ENCODE peak calls at places on chromosome 13, in nine cellular contexts. W is breast epithelium, E is tibial nerve, H is adrenal gland, M is upper lobe of left lung, Q is thoracic aorta, O is A549, T is psoas muscle, N is aorta. L is an unnamed sample. For H3K4me1, the result is how much of the 10 kb centered on the place peaks cover.

GRCh38 chr13:30818323-30818960 is 83.1 kb downstream of the ALOX5AP start:
- DNase-seq in W (no peak), E (no peak), H (no peak), M (peak), Q (peak), O (no peak), T (peak), N (no peak), L (no peak)

GRCh38 chr13:96391606-96392005 is 301.7 kb downstream of the HS6ST3 start:
- DNase-seq in W (no peak), E (no peak), H (no peak), M (no peak), Q (no peak), O (no peak), T (no peak), N (no peak), L (no peak)

GRCh38 chr13:106942558-106942957 is 374.6 kb upstream of the ARGLU1 start:
- DNase-seq in W (no peak), E (no peak), H (no peak), M (no peak), Q (no peak), O (no peak), T (no peak), N (no peak), L (no peak)

GRCh38 chr13:34360702-34361101 is 542.8 kb downstream of the RFC3 start:
- DNase-seq in W (no peak), E (no peak), H (no peak), M (no peak), Q (no peak), O (no peak), T (no peak), N (no peak), L (no peak)

GRCh38 chr13:52399708-52400107 is 6.3 kb downstream of the THSD1 start:
- DNase-seq in W (no peak), E (no peak), H (no peak), M (no peak), Q (no peak), O (peak), T (no peak), N (no peak), L (no peak)

GRCh38 chr13:37995052-37995451 is 125.5 kb upstream of the TRPC4 start:
- DNase-seq in W (no peak), E (no peak), H (no peak), M (no peak), Q (no peak), O (no peak), T (no peak), N (no peak), L (no peak)

GRCh38 chr13:113162783-113163685 is 4.6 kb downstream of the PROZ start:
- DNase-seq in W (peak), E (no peak), H (no peak), M (no peak), Q (no peak), O (no peak), T (no peak), N (no peak), L (no peak)

GRCh38 chr13:108195146-108195545 is 20.2 kb downstream of the LIG4 start:
- DNase-seq in W (no peak), E (no peak), H (no peak), M (no peak), Q (no peak), O (no peak), T (no peak), N (no peak), L (no peak)

GRCh38 chr13:49499889-49500660 is 4.3 kb downstream of the PHF11 start:
- DNase-seq in W (no peak), E (no peak), H (no peak), M (no peak), Q (no peak), O (no peak), T (no peak), N (no peak), L (no peak)

GRCh38 chr13:62846302-62846701 is 1430.7 kb upstream of the PCDH20 start:
- DNase-seq in W (no peak), E (no peak), H (no peak), M (no peak), Q (no peak), O (no peak), T (no peak), N (no peak), L (no peak)

GRCh38 chr13:45715351-45715750 is 13.2 kb downstream of the CBY2 start:
- DNase-seq in W (no peak), E (no peak), H (no peak), M (no peak), Q (no peak), O (no peak), T (no peak), N (no peak), L (no peak)

GRCh38 chr13:25901460-25902376 is 150.1 kb downstream of the SHISA2 start:
- DNase-seq in W (no peak), E (no peak), H (no peak), M (no peak), Q (no peak), O (peak), T (no peak), N (no peak), L (no peak)

GRCh38 chr13:56773148-56773547 is 367.6 kb upstream of the PRR20A start:
- DNase-seq in W (no peak), E (no peak), H (no peak), M (no peak), Q (no peak), O (no peak), T (no peak), N (no peak), L (no peak)

GRCh38 chr13:39900106-39900750 is 244.8 kb downstream of the COG6 start:
- DNase-seq in W (no peak), E (no peak), H (no peak), M (no peak), Q (no peak), O (no peak), T (no peak), N (no peak), L (no peak)

GRCh38 chr13:79283742-79284141 is 122.3 kb downstream of the RBM26 start:
- DNase-seq in W (no peak), E (no peak), H (no peak), M (no peak), Q (no peak), O (no peak), T (no peak), N (no peak), L (no peak)

GRCh38 chr13:108227651-108228272 is 9.6 kb downstream of the ABHD13 start:
- DNase-seq in W (no peak), E (no peak), H (no peak), M (no peak), Q (no peak), O (peak), T (no peak), N (no peak), L (no peak)

GRCh38 chr13:76754414-76754813 is 131.8 kb downstream of the KCTD12 start:
- DNase-seq in W (no peak), E (no peak), H (peak), M (peak), Q (no peak), O (no peak), T (no peak), N (no peak), L (no peak)

GRCh38 chr13:113410472-113411201 is 42.7 kb downstream of the ADPRHL1 start:
- DNase-seq in W (no peak), E (no peak), H (no peak), M (no peak), Q (peak), O (peak), T (peak), N (peak), L (no peak)

GRCh38 chr13:78160793-78161192 is 242.2 kb upstream of the EDNRB start:
- DNase-seq in W (no peak), E (no peak), H (no peak), M (no peak), Q (no peak), O (no peak), T (no peak), N (no peak), L (no peak)

GRCh38 chr13:36819064-36819810 is at the start of gene RFXAP:
- DNase-seq in W (peak), E (peak), H (peak), M (peak), Q (peak), O (peak), T (peak), N (peak), L (peak)

GRCh38 chr13:101916108-101916757 is 463.8 kb downstream of the ITGBL1 start:
- DNase-seq in W (no peak), E (no peak), H (no peak), M (no peak), Q (no peak), O (peak), T (peak), N (peak), L (peak)

GRCh38 chr13:41284512-41285288 is 21.3 kb upstream of the MTRF1 start:
- DNase-seq in W (no peak), E (no peak), H (no peak), M (no peak), Q (no peak), O (peak), T (no peak), N (peak), L (no peak)

GRCh38 chr13:93270769-93271753 is 44.5 kb downstream of the GPC6 start:
- DNase-seq in W (no peak), E (no peak), H (no peak), M (no peak), Q (no peak), O (peak), T (no peak), N (no peak), L (no peak)

GRCh38 chr13:52738719-52739467 is 727 bp downstream of the CNMD start:
- DNase-seq in W (no peak), E (no peak), H (no peak), M (no peak), Q (no peak), O (no peak), T (no peak), N (no peak), L (no peak)

GRCh38 chr13:51785592-51786424 is 18.2 kb downstream of the DHRS12 start:
- DNase-seq in W (no peak), E (no peak), H (no peak), M (peak), Q (no peak), O (no peak), T (peak), N (peak), L (peak)

GRCh38 chr13:31686660-31687430 is 52.5 kb upstream of the RXFP2 start:
- DNase-seq in W (no peak), E (no peak), H (no peak), M (no peak), Q (no peak), O (no peak), T (no peak), N (no peak), L (no peak)

GRCh38 chr13:38582133-38582532 is 104.7 kb upstream of the FREM2 start:
- DNase-seq in W (no peak), E (no peak), H (no peak), M (no peak), Q (no peak), O (peak), T (no peak), N (no peak), L (no peak)

GRCh38 chr13:37616131-37616530 is 17.6 kb upstream of the POSTN start:
- DNase-seq in W (no peak), E (no peak), H (no peak), M (no peak), Q (no peak), O (no peak), T (no peak), N (no peak), L (no peak)

GRCh38 chr13:45511310-45512147 is 46.8 kb downstream of the COG3 start:
- DNase-seq in W (no peak), E (no peak), H (no peak), M (no peak), Q (no peak), O (peak), T (no peak), N (no peak), L (no peak)

GRCh38 chr13:25588336-25589060 is 216.7 kb downstream of the ATP8A2 start:
- DNase-seq in W (no peak), E (no peak), H (no peak), M (no peak), Q (no peak), O (no peak), T (no peak), N (no peak), L (no peak)

GRCh38 chr13:47959468-47960088 is 41.5 kb downstream of the SUCLA2 start:
- DNase-seq in W (no peak), E (no peak), H (no peak), M (no peak), Q (no peak), O (no peak), T (no peak), N (no peak), L (no peak)

GRCh38 chr13:101394597-101394996 is 21.7 kb downstream of the NALCN start:
- DNase-seq in W (no peak), E (no peak), H (no peak), M (no peak), Q (no peak), O (no peak), T (no peak), N (no peak), L (no peak)

GRCh38 chr13:18946738-18947137 is 234.9 kb downstream of the TUBA3C start:
- DNase-seq in W (peak), E (no peak), H (no peak), M (no peak), Q (no peak), O (no peak), T (no peak), N (peak), L (no peak)

GRCh38 chr13:107534548-107534947 is 680.8 kb downstream of the LIG4 start:
- DNase-seq in W (no peak), E (no peak), H (no peak), M (no peak), Q (no peak), O (no peak), T (no peak), N (no peak), L (no peak)

GRCh38 chr13:33937373-33938087 is 119.6 kb downstream of the RFC3 start:
- DNase-seq in W (no peak), E (no peak), H (no peak), M (no peak), Q (no peak), O (no peak), T (no peak), N (no peak), L (no peak)

GRCh38 chr13:75514080-75515040 is 23.3 kb downstream of the COMMD6 start:
- DNase-seq in W (no peak), E (no peak), H (no peak), M (no peak), Q (no peak), O (no peak), T (no peak), N (no peak), L (no peak)

GRCh38 chr13:95301135-95301946 is at the start of gene ABCC4:
- DNase-seq in W (no peak), E (no peak), H (peak), M (peak), Q (no peak), O (peak), T (peak), N (peak), L (peak)

GRCh38 chr13:114228176-114228575 is 6.5 kb upstream of the CDC16 start:
- DNase-seq in W (no peak), E (no peak), H (no peak), M (no peak), Q (no peak), O (no peak), T (no peak), N (no peak), L (no peak)

GRCh38 chr13:57988276-57988675 is 356.7 kb downstream of the PCDH17 start:
- DNase-seq in W (no peak), E (no peak), H (no peak), M (no peak), Q (no peak), O (no peak), T (no peak), N (no peak), L (no peak)

GRCh38 chr13:75050419-75051066 is 431.4 kb downstream of the TBC1D4 start:
- DNase-seq in W (no peak), E (no peak), H (no peak), M (no peak), Q (no peak), O (no peak), T (no peak), N (no peak), L (no peak)

DNA sequence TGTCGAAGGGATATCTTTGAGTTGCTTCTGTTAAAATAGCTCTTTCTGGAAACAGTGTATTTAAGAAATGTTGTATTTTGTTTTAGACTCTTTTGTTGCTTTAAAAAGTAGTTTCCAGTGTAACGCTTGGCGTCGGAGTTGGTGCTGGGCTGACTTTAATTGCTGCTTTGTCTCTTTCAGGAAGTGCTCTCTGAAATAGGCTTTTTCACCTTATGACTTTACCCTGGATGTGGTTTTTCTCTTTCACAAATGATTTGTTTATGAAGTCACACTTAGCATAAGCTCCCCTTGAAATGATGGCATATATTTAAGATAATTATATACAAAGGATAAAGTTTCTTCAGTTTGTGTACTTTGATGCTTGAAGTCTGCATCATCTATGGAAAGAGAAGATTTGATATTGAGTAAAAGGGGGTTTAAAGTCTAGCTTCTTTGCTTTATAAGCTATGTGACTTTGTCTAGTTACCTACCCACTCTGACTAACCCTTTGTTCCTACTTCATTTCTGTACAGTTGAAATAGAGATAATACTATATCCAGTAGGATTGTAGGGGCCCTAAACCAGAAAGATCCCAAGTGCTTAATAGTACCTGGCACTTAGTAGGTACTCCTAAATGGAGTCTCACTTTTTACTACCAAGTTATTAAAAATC is at the start of gene GPR18:
- DNase-seq in W (no peak), E (no peak), H (no peak), M (no peak), Q (no peak), O (no peak), T (no peak), N (no peak), L (no peak)
- H3K4me1 ChIP-seq in W (under half), E (under half), H (under half), M (under half), Q (under half), O (under half), T (half or more), N (under half), L (under half)

GRCh38 chr13:27962128-27962841 is 6.8 kb downstream of the CDX2 start:
- DNase-seq in W (no peak), E (no peak), H (no peak), M (no peak), Q (no peak), O (no peak), T (no peak), N (no peak), L (no peak)
- H3K4me1 ChIP-seq in W (under half), E (under half), H (under half), M (under half), Q (under half), O (under half), T (under half), N (under half), L (under half)

DNA sequence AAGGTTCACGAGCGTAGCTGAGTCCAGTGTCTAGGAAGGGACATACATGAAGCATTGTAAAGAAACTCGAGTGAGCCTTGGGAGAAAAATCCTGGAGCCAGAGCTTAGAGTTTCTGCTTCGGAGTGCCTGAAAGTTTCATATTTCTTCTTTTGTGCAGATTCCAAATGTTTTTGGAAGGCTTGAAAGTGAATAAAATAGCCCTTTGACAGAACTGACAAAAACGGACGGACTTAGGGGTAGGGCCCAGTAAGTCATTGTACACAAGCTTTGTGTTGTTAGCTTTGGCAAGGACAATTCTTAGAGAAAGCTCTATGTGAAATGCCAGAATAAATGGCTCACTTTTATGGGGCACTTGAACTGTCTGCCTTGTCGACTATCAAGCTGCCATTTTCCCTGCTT is 2.7 kb downstream of the RNF113B start:
- DNase-seq in W (no peak), E (no peak), H (no peak), M (no peak), Q (no peak), O (no peak), T (no peak), N (no peak), L (no peak)
- H3K4me1 ChIP-seq in W (under half), E (under half), H (under half), M (under half), Q (under half), O (under half), T (under half), N (under half), L (under half)

GRCh38 chr13:29589967-29590366 is 5.5 kb downstream of the SLC7A1 start:
- DNase-seq in W (no peak), E (no peak), H (no peak), M (no peak), Q (no peak), O (no peak), T (no peak), N (no peak), L (no peak)
- H3K4me1 ChIP-seq in W (under half), E (under half), H (under half), M (under half), Q (under half), O (under half), T (under half), N (under half), L (under half)

DNA sequence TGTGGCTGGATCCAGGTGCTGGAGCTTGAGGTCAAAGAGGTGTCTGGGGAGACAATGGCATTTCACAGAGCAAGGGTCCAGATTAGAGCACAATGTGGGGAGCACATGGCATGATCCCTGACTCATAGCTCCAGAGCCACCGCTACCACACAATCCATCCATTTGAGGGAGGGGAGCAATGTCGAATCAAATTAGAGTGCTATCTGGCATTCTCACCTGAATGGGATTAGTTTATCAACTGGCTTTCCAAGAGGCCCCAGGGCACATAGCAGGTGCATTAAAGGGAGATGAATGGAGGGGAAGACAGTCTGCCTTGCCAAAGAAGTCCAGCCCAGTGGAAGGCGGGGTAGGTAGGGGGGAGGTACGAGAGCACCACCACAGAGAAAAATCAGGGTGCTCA is 194.4 kb upstream of the GPR12 start:
- DNase-seq in W (no peak), E (no peak), H (no peak), M (no peak), Q (no peak), O (no peak), T (no peak), N (no peak), L (no peak)
- H3K4me1 ChIP-seq in W (under half), E (under half), H (under half), M (under half), Q (under half), O (under half), T (under half), N (under half), L (under half)

GRCh38 chr13:43054803-43055802 is 31.7 kb downstream of the DNAJC15 start:
- DNase-seq in W (no peak), E (no peak), H (peak), M (no peak), Q (no peak), O (peak), T (no peak), N (no peak), L (no peak)
- H3K4me1 ChIP-seq in W (under half), E (under half), H (under half), M (under half), Q (under half), O (under half), T (under half), N (under half), L (half or more)

DNA sequence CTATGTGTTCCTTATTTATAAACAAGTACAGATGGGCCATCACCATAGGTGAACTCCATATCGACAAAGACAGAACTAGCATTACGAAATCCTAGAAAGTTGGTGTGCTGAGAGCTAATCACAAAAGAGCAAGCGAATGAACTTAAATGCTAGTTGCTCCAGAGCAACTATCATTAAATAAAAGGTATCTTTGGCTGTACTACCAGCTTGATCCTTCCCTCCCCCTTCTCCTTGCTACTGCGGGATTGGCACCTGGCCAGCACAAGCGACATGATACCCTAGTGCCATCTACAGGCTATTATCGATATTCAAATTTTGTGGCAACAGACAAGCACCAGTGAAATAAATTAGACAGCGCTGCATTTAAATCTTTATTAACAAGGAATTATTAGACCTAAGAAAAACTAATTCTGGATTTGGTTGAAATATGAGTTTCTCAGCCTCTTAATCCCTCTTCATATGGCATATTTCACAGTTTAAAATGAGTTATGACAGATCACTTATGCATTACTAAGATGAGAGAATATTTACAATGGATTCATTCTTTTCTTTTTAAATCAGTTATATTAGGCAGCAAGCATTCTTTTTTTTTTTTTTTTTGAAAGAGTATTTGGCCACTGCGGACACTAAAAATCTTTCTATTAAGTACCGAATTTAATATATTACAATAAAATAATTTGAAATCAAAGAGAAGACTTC is 5.8 kb downstream of the PCDH9 start:
- DNase-seq in W (peak), E (peak), H (peak), M (peak), Q (peak), O (peak), T (peak), N (peak), L (peak)
- H3K4me1 ChIP-seq in W (under half), E (under half), H (under half), M (under half), Q (under half), O (half or more), T (under half), N (under half), L (half or more)

L was measured in left ventricle myocardium inferior.